ENCODE peak calls at places on chromosomes 5 and 9, in four cellular contexts. W is upper lobe of right lung; Y is SJSA1; R is naive thymus-derived CD4-positive, alpha-beta T cell. Z is an unnamed sample.
A peak's percentile ranks its signal among the peaks of the same experiment; 100 is the strongest.

GRCh38 chr5:20367178-20367577 is 379.2 kb upstream of the CDH18 start:
- DNase-seq in W (no peak), Y (no peak), R (no peak), Z (no peak)

GRCh38 chr9:129523953-129524847 is 96.7 kb downstream of the C9orf50 start:
- DNase-seq in W (no peak), Y (no peak), R (no peak), Z (no peak)

GRCh38 chr5:40549611-40550010 is 130.1 kb upstream of the PTGER4 start:
- DNase-seq in W (no peak), Y (no peak), R (no peak), Z (no peak)

GRCh38 chr9:110669439-110669838 is 848 bp downstream of the MUSK start:
- DNase-seq in W (no peak), Y (no peak), R (no peak), Z (no peak)

GRCh38 chr9:82208741-82209450 is 220.3 kb downstream of the SPATA31D1 start:
- DNase-seq in W (no peak), Y (no peak), R (no peak), Z (no peak)

GRCh38 chr9:109779711-109780452 is at the start of gene PALM2AKAP2:
- DNase-seq in W (peak; percentile 79), Y (peak; percentile 75), R (no peak), Z (peak; percentile 52)

GRCh38 chr9:131735238-131736181 is 4.4 kb downstream of the RAPGEF1 start:
- DNase-seq in W (no peak), Y (no peak), R (no peak), Z (peak; percentile 96)

GRCh38 chr5:179309751-179310320 is 35.4 kb downstream of the ADAMTS2 start:
- DNase-seq in W (peak; percentile 52), Y (no peak), R (no peak), Z (no peak)

GRCh38 chr5:169629847-169630548 is 7.1 kb upstream of the DOCK2 start:
- DNase-seq in W (no peak), Y (peak; percentile 42), R (no peak), Z (no peak)

GRCh38 chr5:119524461-119524860 is 72.2 kb downstream of the HSD17B4 start:
- DNase-seq in W (no peak), Y (no peak), R (no peak), Z (no peak)
- H3K36me3 ChIP-seq in W (peaks cover 56% of the 10 kb centered on the region), Y (no peaks in the 10 kb centered on the region), R (no peaks in the 10 kb centered on the region), Z (no peaks in the 10 kb centered on the region)

DNA sequence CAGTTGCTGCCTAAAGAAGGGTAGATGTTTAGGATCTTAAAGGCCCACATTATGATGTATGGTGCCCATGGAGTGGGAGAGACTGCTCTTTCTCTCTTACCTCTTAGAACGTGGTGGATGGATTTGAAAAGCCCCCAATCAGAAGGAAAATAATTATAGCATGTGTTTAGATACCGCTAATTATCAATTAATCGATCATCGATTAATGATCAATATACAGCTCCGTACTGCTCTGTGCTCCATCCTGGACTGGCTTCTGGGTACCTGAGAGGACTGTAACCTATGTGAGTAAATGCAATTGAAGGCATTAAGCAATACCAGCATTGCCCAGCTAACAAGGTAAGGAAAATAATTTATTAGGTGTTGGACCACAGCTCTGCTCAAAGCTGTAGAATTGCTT is 149.1 kb downstream of the MAST4 start:
- DNase-seq in W (no peak), Y (no peak), R (no peak), Z (no peak)
- H3K4me3 ChIP-seq in W (no peak overlapping the region), Y (no peak overlapping the region), R (no peak overlapping the region), Z (no peak overlapping the region)

GRCh38 chr5:154285661-154286408 is 95.3 kb downstream of the GALNT10 start:
- DNase-seq in W (no peak), Y (peak; percentile 64), R (no peak), Z (no peak)

GRCh38 chr5:154284433-154284832 is 93.9 kb downstream of the GALNT10 start:
- DNase-seq in W (no peak), Y (no peak), R (no peak), Z (no peak)

GRCh38 chr5:154288145-154288544 is 97.6 kb downstream of the GALNT10 start:
- DNase-seq in W (no peak), Y (no peak), R (no peak), Z (no peak)

GRCh38 chr5:154287136-154287535 is 96.6 kb downstream of the GALNT10 start:
- DNase-seq in W (peak; percentile 69), Y (peak; percentile 78), R (no peak), Z (peak; percentile 11)

DNA sequence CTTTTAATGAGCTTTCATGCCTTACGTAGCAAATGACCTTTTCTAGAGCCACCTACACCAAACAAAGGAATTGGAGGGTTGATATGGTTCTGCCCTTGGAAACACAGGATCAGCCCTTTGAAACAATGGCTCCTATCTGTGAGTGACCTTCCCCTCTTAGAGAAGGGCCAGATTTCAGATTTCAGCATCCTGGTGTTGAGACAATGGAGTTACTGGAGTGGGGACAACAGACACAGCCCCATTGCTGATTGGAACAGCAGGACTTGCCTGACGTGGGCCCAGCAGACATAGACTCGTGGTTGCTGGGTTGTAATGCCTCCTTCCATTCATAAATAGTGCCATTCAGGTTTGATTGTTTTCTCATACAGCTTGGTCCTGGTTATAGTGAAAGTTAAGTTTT is 96.0 kb downstream of the GALNT10 start:
- DNase-seq in W (no peak), Y (no peak), R (no peak), Z (no peak)
- H3K4me1 ChIP-seq in W (peaks cover 44% of the 10 kb centered on the region), Y (peaks cover 40% of the 10 kb centered on the region), R (no peaks in the 10 kb centered on the region), Z (peaks cover 4% of the 10 kb centered on the region)

GRCh38 chr5:10253390-10253789 is 3.3 kb downstream of the CCT5 start:
- DNase-seq in W (no peak), Y (no peak), R (no peak), Z (no peak)
- H3K36me3 ChIP-seq in W (peaks cover 51% of the 10 kb centered on the region), Y (peaks cover 80% of the 10 kb centered on the region), R (peaks cover 29% of the 10 kb centered on the region), Z (peaks cover 14% of the 10 kb centered on the region)

GRCh38 chr5:36874465-36874864 is 2.1 kb upstream of the NIPBL start:
- DNase-seq in W (no peak), Y (peak; percentile 15), R (no peak), Z (no peak)
- H3K4me3 ChIP-seq in W (peak overlapping the region; percentile 87), Y (peak overlapping the region; percentile 86), R (no peak overlapping the region), Z (peak overlapping the region; percentile 73)

GRCh38 chr5:150512368-150512747 is 4.4 kb downstream of the NDST1 start:
- DNase-seq in W (no peak), Y (no peak), R (no peak), Z (peak; percentile 77)
- H3K4me1 ChIP-seq in W (peaks cover 84% of the 10 kb centered on the region), Y (peaks cover 67% of the 10 kb centered on the region), R (no peaks in the 10 kb centered on the region), Z (peaks cover 25% of the 10 kb centered on the region)

GRCh38 chr5:137959488-137959887 is 70.2 kb downstream of the PKD2L2 start:
- DNase-seq in W (no peak), Y (no peak), R (no peak), Z (no peak)

GRCh38 chr5:137960141-137960540 is 70.9 kb downstream of the PKD2L2 start:
- DNase-seq in W (no peak), Y (no peak), R (no peak), Z (no peak)

GRCh38 chr5:137957948-137958347 is 68.7 kb downstream of the PKD2L2 start:
- DNase-seq in W (no peak), Y (no peak), R (no peak), Z (no peak)

DNA sequence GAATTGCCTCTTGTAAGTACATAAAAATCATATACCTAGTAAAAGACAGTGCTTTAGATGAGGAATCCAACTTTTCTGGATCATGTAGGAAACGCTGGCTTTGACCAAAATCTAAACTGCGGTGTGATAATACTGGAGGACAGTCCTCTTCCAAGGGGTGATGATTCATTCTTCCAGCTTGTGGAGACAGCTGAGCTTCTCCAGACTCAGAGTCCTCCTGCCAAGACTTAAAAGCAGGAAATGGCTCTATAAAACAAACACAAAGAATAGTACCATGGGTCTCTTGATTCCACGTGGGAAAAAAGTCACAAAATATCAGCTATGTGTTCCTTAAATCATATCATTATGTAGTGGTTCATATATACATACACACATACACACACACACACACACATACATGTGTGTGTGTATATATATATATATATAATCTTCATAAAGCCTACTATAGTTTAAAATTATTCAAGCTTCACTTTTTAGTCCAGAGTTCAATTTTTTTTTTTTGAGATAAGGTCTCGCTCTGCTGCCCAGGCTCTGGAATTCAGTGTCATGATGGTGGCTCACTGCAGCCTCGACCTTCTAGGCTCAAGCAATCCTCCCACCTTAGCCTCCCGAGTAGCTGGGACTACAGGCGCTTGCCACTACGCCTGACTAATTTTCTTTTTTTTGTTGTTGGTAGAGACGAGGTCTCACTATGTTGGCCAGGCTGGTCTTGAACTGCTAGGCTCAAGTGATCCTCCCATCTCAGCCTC is 65.0 kb downstream of the PKD2L2 start:
- DNase-seq in W (no peak), Y (peak; percentile 72), R (no peak), Z (no peak)
- H3K36me3 ChIP-seq in W (peaks cover 61% of the 10 kb centered on the region), Y (peaks cover 65% of the 10 kb centered on the region), R (peaks cover 17% of the 10 kb centered on the region), Z (peaks cover 7% of the 10 kb centered on the region)

Z was measured in small intestine.